ENCODE peak calls at places on chromosomes 1 and 21, in five cellular contexts. G is Karpas-422, E is iris pigment epithelial cell, O is RPMI8226, D is Caco-2. J is an unnamed sample.

GRCh38 chr1:168195199-168196135 is 16.7 kb downstream of the TIPRL start:
- DNase-seq in G (no peak), E (peak), O (no peak), D (no peak), J (no peak)

GRCh38 chr21:44006656-44007055 is 5.5 kb upstream of the TRAPPC10 start:
- DNase-seq in G (no peak), E (peak), O (no peak), D (no peak), J (peak)

GRCh38 chr21:30831194-30831765 is 1.7 kb upstream of the KRTAP7-1 start:
- DNase-seq in G (peak), E (peak), O (peak), D (peak), J (no peak)

GRCh38 chr21:42439284-42440186 is 35.8 kb downstream of the UBASH3A start:
- DNase-seq in G (no peak), E (no peak), O (no peak), D (no peak), J (no peak)

GRCh38 chr1:27141266-27142003 is 13.5 kb downstream of the SLC9A1 start:
- DNase-seq in G (no peak), E (no peak), O (no peak), D (no peak), J (no peak)

GRCh38 chr1:27293915-27294314 is 28.0 kb upstream of the TMEM222 start:
- DNase-seq in G (no peak), E (no peak), O (no peak), D (no peak), J (no peak)

GRCh38 chr1:87329756-87330200 is 1.1 kb downstream of the LMO4 start:
- DNase-seq in G (peak), E (peak), O (peak), D (no peak), J (peak)

GRCh38 chr1:32377541-32378220 is 15.3 kb downstream of the TSSK3 start:
- DNase-seq in G (no peak), E (no peak), O (no peak), D (no peak), J (no peak)

GRCh38 chr1:87684786-87685185 is 356.1 kb downstream of the LMO4 start:
- DNase-seq in G (no peak), E (peak), O (no peak), D (no peak), J (no peak)

GRCh38 chr1:163085904-163086268 is 16.7 kb downstream of the RGS4 start:
- DNase-seq in G (no peak), E (peak), O (no peak), D (no peak), J (no peak)

GRCh38 chr1:85372683-85373446 is 92.1 kb downstream of the DDAH1 start:
- DNase-seq in G (no peak), E (peak), O (no peak), D (no peak), J (peak)

GRCh38 chr1:218852541-218852940 is 321.1 kb upstream of the LYPLAL1 start:
- DNase-seq in G (no peak), E (no peak), O (no peak), D (no peak), J (no peak)

GRCh38 chr21:45727390-45727789 is 83.9 kb downstream of the PCBP3 start:
- DNase-seq in G (no peak), E (no peak), O (no peak), D (no peak), J (no peak)

GRCh38 chr1:24138481-24139158 is 4.3 kb downstream of the IL22RA1 start:
- DNase-seq in G (no peak), E (no peak), O (no peak), D (no peak), J (no peak)